ENCODE peak calls at places on chromosomes 4 and X, in seven cellular contexts. Y is fibroblast of lung, P is PC-9, B is K562, T is PC-3, X is HCT116, U is neural progenitor cell. W is an unnamed sample.

GRCh38 chr4:148914301-148914700 is 472.1 kb upstream of the NR3C2 start:
- DNase-seq in P (no peak), X (no peak), Y (no peak), B (no peak), U (no peak), T (no peak), W (no peak)

GRCh38 chrX:41027388-41027787 is 57.9 kb upstream of the USP9X start:
- DNase-seq in T (peak; percentile 54), B (no peak), Y (peak; percentile 76), P (peak; percentile 35), X (no peak), U (peak; percentile 36), W (peak; percentile 42)

GRCh38 chrX:14916017-14916674 is 42.9 kb downstream of the MOSPD2 start:
- DNase-seq in U (no peak), X (no peak), T (peak; percentile 68), P (no peak), Y (peak; percentile 88), B (no peak), W (peak; percentile 22)

GRCh38 chr4:186627226-186627865 is 72.0 kb upstream of the MTNR1A start:
- DNase-seq in P (no peak), Y (peak; percentile 58), X (no peak), U (no peak), B (no peak), T (no peak), W (peak; percentile 45)

GRCh38 chr4:69239777-69240176 is 25.2 kb upstream of the UGT2B11 start:
- DNase-seq in U (no peak), X (no peak), T (no peak), B (peak; percentile 44), Y (no peak), P (no peak), W (no peak)

GRCh38 chr4:161704040-161704439 is 459.8 kb downstream of the FSTL5 start:
- DNase-seq in X (no peak), T (no peak), B (peak; percentile 1), P (no peak), Y (no peak), U (no peak), W (no peak)

GRCh38 chr4:37994569-37994968 is 34.4 kb downstream of the PTTG2 start:
- DNase-seq in B (no peak), X (no peak), P (no peak), Y (no peak), U (peak; percentile 56), T (no peak), W (no peak)

GRCh38 chrX:99271641-99272040 is 1138.4 kb downstream of the PCDH19 start:
- DNase-seq in Y (no peak), T (no peak), P (no peak), X (no peak), B (no peak), U (no peak), W (no peak)

GRCh38 chr4:3852309-3852708 is 86.1 kb downstream of the ADRA2C start:
- DNase-seq in X (no peak), T (no peak), U (no peak), B (no peak), Y (no peak), P (no peak), W (no peak)

GRCh38 chrX:153649178-153649914 is 2.3 kb downstream of the DUSP9 start:
- DNase-seq in B (peak; percentile 68), T (peak; percentile 26), U (peak; percentile 81), X (no peak), Y (no peak), P (peak; percentile 49), W (no peak)

DNA sequence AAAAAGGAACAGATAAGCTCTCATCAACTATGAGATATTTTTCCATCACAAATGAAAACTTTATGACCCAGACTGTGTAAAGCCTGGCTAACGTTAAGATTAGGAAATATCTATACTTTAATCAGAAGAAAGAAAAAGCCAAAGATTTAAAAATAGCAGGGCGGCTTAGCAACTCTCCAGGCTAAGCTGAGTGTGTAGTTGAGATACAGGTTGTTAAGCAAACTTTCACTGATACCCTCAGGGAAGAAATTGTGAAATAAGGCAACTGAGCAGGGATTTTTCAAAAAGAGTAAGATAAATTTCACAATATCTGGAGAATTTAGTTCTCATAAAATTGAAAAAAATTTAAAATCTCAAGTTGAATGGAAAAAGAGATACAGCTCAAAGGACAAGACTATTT is 382.0 kb downstream of the RAPGEF2 start:
- DNase-seq in P (peak; percentile 65), X (no peak), B (no peak), Y (no peak), T (peak; percentile 33), U (no peak), W (no peak)
- H3K4me2 ChIP-seq in P (peak overlapping the region; percentile 53), X (no peak overlapping the region), B (no peak overlapping the region), Y (no peak overlapping the region), T (peak overlapping the region; percentile 31), U (no peak overlapping the region), W (no peak overlapping the region)

GRCh38 chrX:130386408-130386808 is 934 bp upstream of the GPR119 start:
- DNase-seq in B (no peak), Y (no peak), P (no peak), X (no peak), T (no peak), U (no peak), W (no peak)

DNA sequence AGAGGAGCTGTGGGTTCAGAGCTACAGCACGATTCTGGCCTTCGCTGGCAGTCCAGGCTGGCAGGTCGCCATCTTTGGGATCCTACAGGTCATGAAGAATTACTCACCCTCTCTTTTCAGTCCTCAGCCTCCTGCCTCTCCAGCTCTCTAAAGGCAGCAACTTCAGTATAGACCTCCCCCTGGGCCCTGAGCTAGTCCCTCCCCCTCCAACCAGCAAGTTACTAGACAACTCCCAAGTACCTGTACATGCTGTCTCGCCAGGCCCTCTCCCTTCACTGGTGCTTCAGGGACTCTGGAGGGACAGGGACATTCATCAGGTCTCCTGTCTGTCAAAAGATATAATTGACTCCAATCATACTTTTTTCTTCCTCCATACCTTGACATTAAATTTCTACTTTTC is at the start of gene GPR119:
- DNase-seq in Y (no peak), X (no peak), P (no peak), B (no peak), T (no peak), U (no peak), W (no peak)
- H3K4me2 ChIP-seq in Y (no peak within 1 kb of the TSS), X (no peak within 1 kb of the TSS), P (no peak within 1 kb of the TSS), B (no peak within 1 kb of the TSS), T (no peak within 1 kb of the TSS), U (no peak within 1 kb of the TSS), W (no peak within 1 kb of the TSS)

GRCh38 chr4:172125438-172125837 is 312.2 kb downstream of the GALNTL6 start:
- DNase-seq in T (no peak), P (no peak), U (no peak), Y (no peak), B (no peak), X (no peak), W (no peak)
- H3K4me2 ChIP-seq in T (no peak overlapping the region), P (no peak overlapping the region), U (no peak overlapping the region), Y (no peak overlapping the region), B (no peak overlapping the region), X (no peak overlapping the region), W (no peak overlapping the region)

GRCh38 chr4:7909463-7909862 is 30.2 kb downstream of the AFAP1 start:
- DNase-seq in B (no peak), U (no peak), T (peak; percentile 51), P (no peak), Y (peak; percentile 51), X (no peak), W (no peak)

GRCh38 chr4:7908668-7909067 is 31.0 kb downstream of the AFAP1 start:
- DNase-seq in X (no peak), P (no peak), U (no peak), Y (no peak), B (no peak), T (no peak), W (no peak)

GRCh38 chr4:7909966-7910720 is 29.5 kb downstream of the AFAP1 start:
- DNase-seq in B (no peak), U (peak; percentile 10), Y (peak; percentile 58), P (peak; percentile 49), T (peak; percentile 11), X (no peak), W (peak; percentile 89)

GRCh38 chr4:7911044-7911578 is 28.6 kb downstream of the AFAP1 start:
- DNase-seq in P (no peak), Y (peak; percentile 93), B (no peak), U (peak; percentile 78), X (no peak), T (no peak), W (peak; percentile 96)

GRCh38 chr4:7910721-7911015 is 29.0 kb downstream of the AFAP1 start:
- DNase-seq in B (no peak), Y (no peak), X (no peak), P (no peak), T (no peak), U (no peak), W (no peak)
- H3K4me2 ChIP-seq in B (no peak overlapping the region), Y (peak overlapping the region; percentile 79), X (no peak overlapping the region), P (no peak overlapping the region), T (no peak overlapping the region), U (peak overlapping the region; percentile 37), W (no peak overlapping the region)

DNA sequence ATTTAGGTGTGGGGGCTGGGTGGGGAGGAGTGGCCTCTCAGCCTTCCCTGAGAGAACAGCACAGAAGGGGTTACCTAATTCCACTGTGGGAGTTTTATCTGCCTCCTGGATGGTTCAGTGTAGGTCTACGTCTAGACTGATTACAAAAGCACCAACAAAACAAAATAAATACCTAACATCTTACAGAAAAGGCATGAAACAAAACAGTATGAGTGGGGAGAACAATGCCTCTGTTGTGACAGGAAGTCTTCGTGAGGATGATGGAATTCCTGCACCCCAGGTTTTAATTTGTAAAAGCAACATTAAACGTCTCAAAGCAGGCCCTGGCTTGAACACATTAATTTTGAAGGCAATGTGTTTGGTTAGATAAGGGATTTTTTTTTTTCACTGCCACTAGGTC is 112.1 kb upstream of the GPC4 start:
- DNase-seq in B (no peak), T (no peak), U (no peak), Y (peak; percentile 10), P (no peak), X (no peak), W (no peak)
- H3K4me2 ChIP-seq in B (no peak overlapping the region), T (no peak overlapping the region), U (no peak overlapping the region), Y (no peak overlapping the region), P (no peak overlapping the region), X (no peak overlapping the region), W (no peak overlapping the region)

GRCh38 chr4:159179310-159179958 is 76.6 kb downstream of the RAPGEF2 start:
- DNase-seq in Y (no peak), P (no peak), T (no peak), X (no peak), U (no peak), B (no peak), W (no peak)
- H3K4me2 ChIP-seq in Y (peak overlapping the region; percentile 92), P (no peak overlapping the region), T (no peak overlapping the region), X (no peak overlapping the region), U (no peak overlapping the region), B (no peak overlapping the region), W (no peak overlapping the region)

W was measured in mesenchymal stem cell.